ENCODE peak calls at places on chromosomes 1 and 21, in six cellular contexts. R is RPMI7951; I is HuH-7.5; O is stimulated activated CD4-positive, alpha-beta T cell treated with anti-CD3 and anti-CD28 coated beads, Interleukin-15, amount 100 ng/mL, for 1 hour; L is stimulated activated CD8-positive, alpha-beta memory T cell treated with anti-CD3 and anti-CD28 coated beads, Interleukin-4, amount 100 ng/mL, for 1 hour; T is ureter. U is an unnamed sample.

GRCh38 chr1:165712764-165713163 is 14.4 kb upstream of the ALDH9A1 start:
- DNase-seq in R (no peak), I (no peak), O (no peak), L (no peak), T (no peak), U (no peak)

GRCh38 chr1:159938221-159938852 is 7.1 kb downstream of the IGSF9 start:
- DNase-seq in R (peak; percentile 73), I (no peak), O (no peak), L (no peak), T (no peak), U (no peak)

GRCh38 chr1:174401075-174401474 is 46.7 kb upstream of the GPR52 start:
- DNase-seq in R (no peak), I (no peak), O (no peak), L (no peak), T (no peak), U (no peak)

GRCh38 chr1:211789641-211790464 is 40.7 kb downstream of the LPGAT1 start:
- DNase-seq in R (no peak), I (no peak), O (no peak), L (no peak), T (no peak), U (no peak)

GRCh38 chr21:34526618-34527290 is 14.7 kb upstream of the KCNE1 start:
- DNase-seq in R (peak; percentile 98), I (no peak), O (no peak), L (no peak), T (peak; percentile 68), U (no peak)

GRCh38 chr1:16183157-16183556 is 27.3 kb upstream of the EPHA2 start:
- DNase-seq in R (peak; percentile 80), I (no peak), O (no peak), L (no peak), T (no peak), U (no peak)

GRCh38 chr21:36321325-36322082 is 1.5 kb downstream of the MORC3 start:
- DNase-seq in R (peak; percentile 56), I (no peak), O (no peak), L (no peak), T (no peak), U (no peak)

GRCh38 chr1:19341201-19342076 is 29.3 kb downstream of the SLC66A1 start:
- DNase-seq in R (peak; percentile 60), I (peak; percentile 92), O (peak; percentile 77), L (peak; percentile 44), T (peak; percentile 72), U (peak; percentile 94)

GRCh38 chr1:220894924-220895256 is 15.6 kb downstream of the HLX start:
- DNase-seq in R (no peak), I (no peak), O (no peak), L (no peak), T (no peak), U (no peak)

GRCh38 chr1:180027949-180028445 is 73.4 kb downstream of the CEP350 start:
- DNase-seq in R (peak; percentile 23), I (no peak), O (no peak), L (no peak), T (no peak), U (no peak)

GRCh38 chr1:172837816-172838680 is 179.1 kb downstream of the FASLG start:
- DNase-seq in R (no peak), I (no peak), O (no peak), L (no peak), T (no peak), U (no peak)

GRCh38 chr1:9198538-9199361 is 35.8 kb upstream of the H6PD start:
- DNase-seq in R (peak; percentile 75), I (no peak), O (no peak), L (no peak), T (no peak), U (peak; percentile 67)

GRCh38 chr1:20142001-20142710 is 3.0 kb downstream of the PLA2G2F start:
- DNase-seq in R (no peak), I (no peak), O (no peak), L (no peak), T (no peak), U (no peak)

GRCh38 chr1:8562222-8562621 is 244.3 kb downstream of the SLC45A1 start:
- DNase-seq in R (no peak), I (no peak), O (no peak), L (no peak), T (no peak), U (no peak)

GRCh38 chr1:2125375-2126211 is 69.0 kb downstream of the FAAP20 start:
- DNase-seq in R (no peak), I (no peak), O (no peak), L (no peak), T (no peak), U (no peak)

GRCh38 chr1:205998457-205999241 is 4.5 kb downstream of the RAB7B start:
- DNase-seq in R (no peak), I (no peak), O (no peak), L (no peak), T (peak; percentile 38), U (peak; percentile 30)

GRCh38 chr1:158011714-158012113 is 18.3 kb downstream of the KIRREL1 start:
- DNase-seq in R (peak; percentile 76), I (no peak), O (no peak), L (no peak), T (no peak), U (no peak)

GRCh38 chr1:230548357-230548756 is 93.9 kb upstream of the COG2 start:
- DNase-seq in R (no peak), I (no peak), O (no peak), L (no peak), T (no peak), U (no peak)

GRCh38 chr1:110756506-110756905 is 81.8 kb upstream of the KCNA3 start:
- DNase-seq in R (no peak), I (no peak), O (no peak), L (no peak), T (no peak), U (no peak)

GRCh38 chr1:209899948-209900347 is 38.1 kb upstream of the SYT14 start:
- DNase-seq in R (no peak), I (no peak), O (no peak), L (no peak), T (no peak), U (no peak)

GRCh38 chr1:64906447-64906846 is 59.9 kb downstream of the JAK1 start:
- DNase-seq in R (no peak), I (no peak), O (no peak), L (no peak), T (no peak), U (no peak)

GRCh38 chr1:67316918-67317317 is 9.2 kb downstream of the IL12RB2 start:
- DNase-seq in R (no peak), I (no peak), O (no peak), L (no peak), T (no peak), U (no peak)

GRCh38 chr1:17488977-17489739 is 49.7 kb upstream of the RCC2 start:
- DNase-seq in R (peak; percentile 87), I (no peak), O (no peak), L (no peak), T (no peak), U (no peak)

GRCh38 chr21:46634427-46634826 is 1.0 kb upstream of the PRMT2 start:
- DNase-seq in R (no peak), I (no peak), O (no peak), L (no peak), T (no peak), U (no peak)

GRCh38 chr1:237875291-237875690 is 15.4 kb downstream of the ZP4 start:
- DNase-seq in R (peak; percentile 42), I (no peak), O (no peak), L (no peak), T (no peak), U (no peak)

GRCh38 chr1:6466023-6466422 is at the start of gene TNFRSF25:
- DNase-seq in R (no peak), I (no peak), O (peak; percentile 62), L (no peak), T (no peak), U (peak; percentile 83)

GRCh38 chr1:242524571-242525359 is at the start of gene PLD5:
- DNase-seq in R (no peak), I (no peak), O (no peak), L (no peak), T (no peak), U (peak; percentile 49)

GRCh38 chr1:227996187-227996950 is 10.4 kb upstream of the WNT3A start:
- DNase-seq in R (no peak), I (no peak), O (no peak), L (no peak), T (no peak), U (no peak)

GRCh38 chr1:69376408-69376807 is 191.3 kb upstream of the LRRC7 start:
- DNase-seq in R (no peak), I (no peak), O (no peak), L (no peak), T (no peak), U (no peak)

GRCh38 chr1:182786223-182787001 is 3.2 kb upstream of the NPL start:
- DNase-seq in R (peak; percentile 58), I (no peak), O (no peak), L (no peak), T (peak; percentile 55), U (peak; percentile 62)

GRCh38 chr1:79422726-79423125 is 416.2 kb upstream of the ADGRL4 start:
- DNase-seq in R (no peak), I (no peak), O (no peak), L (no peak), T (no peak), U (no peak)

GRCh38 chr1:67019600-67020136 is 34.3 kb downstream of the SLC35D1 start:
- DNase-seq in R (peak; percentile 84), I (no peak), O (no peak), L (no peak), T (no peak), U (no peak)

GRCh38 chr1:183230403-183230802 is 44.3 kb downstream of the LAMC2 start:
- DNase-seq in R (peak; percentile 89), I (no peak), O (no peak), L (no peak), T (no peak), U (no peak)

U was measured in activated CD8-positive, alpha-beta memory T cell treated with anti-CD3 and anti-CD28 coated beads, Interleukin-2, amount 50 U/mL, for 48 hours.